ENCODE peak calls at places on chromosomes 5 and 9, in eight cellular contexts. One of them, this sample, is unnamed. For H3K27me3, the result is how much of the 10 kb centered on the place peaks cover.

GRCh38 chr5:125302577-125302976 is 556.1 kb upstream of the ZNF608 start:
- DNase-seq in bronchial epithelial cell: peak
- DNase-seq in neuronal stem cell: no peak
- DNase-seq in CD8-positive, alpha-beta memory T cell: no peak
- DNase-seq in NT2/D1: no peak
- DNase-seq in left ventricle myocardium inferior: no peak
- DNase-seq in small intestine: no peak
- DNase-seq in lower lobe of right lung: no peak
- DNase-seq in this sample: no peak

GRCh38 chr5:57715296-57715695 is 232.7 kb upstream of the ACTBL2 start:
- DNase-seq in bronchial epithelial cell: peak
- DNase-seq in neuronal stem cell: no peak
- DNase-seq in CD8-positive, alpha-beta memory T cell: no peak
- DNase-seq in NT2/D1: no peak
- DNase-seq in left ventricle myocardium inferior: no peak
- DNase-seq in small intestine: no peak
- DNase-seq in lower lobe of right lung: no peak
- DNase-seq in this sample: no peak

GRCh38 chr5:142484821-142485387 is 160.1 kb upstream of the SPRY4 start:
- DNase-seq in bronchial epithelial cell: no peak
- DNase-seq in neuronal stem cell: no peak
- DNase-seq in CD8-positive, alpha-beta memory T cell: no peak
- DNase-seq in NT2/D1: peak
- DNase-seq in left ventricle myocardium inferior: no peak
- DNase-seq in small intestine: no peak
- DNase-seq in lower lobe of right lung: no peak
- DNase-seq in this sample: no peak

GRCh38 chr5:137220523-137220927 is 278.6 kb downstream of the SPOCK1 start:
- DNase-seq in bronchial epithelial cell: peak
- DNase-seq in neuronal stem cell: no peak
- DNase-seq in CD8-positive, alpha-beta memory T cell: no peak
- DNase-seq in NT2/D1: peak
- DNase-seq in left ventricle myocardium inferior: no peak
- DNase-seq in small intestine: peak
- DNase-seq in lower lobe of right lung: no peak
- DNase-seq in this sample: peak

GRCh38 chr9:89710689-89711088 is 105.9 kb downstream of the GADD45G start:
- DNase-seq in bronchial epithelial cell: peak
- DNase-seq in neuronal stem cell: no peak
- DNase-seq in CD8-positive, alpha-beta memory T cell: no peak
- DNase-seq in NT2/D1: no peak
- DNase-seq in left ventricle myocardium inferior: no peak
- DNase-seq in small intestine: no peak
- DNase-seq in lower lobe of right lung: no peak
- DNase-seq in this sample: no peak

GRCh38 chr9:17807670-17808282 is 228.9 kb downstream of the SH3GL2 start:
- DNase-seq in bronchial epithelial cell: no peak
- DNase-seq in neuronal stem cell: no peak
- DNase-seq in CD8-positive, alpha-beta memory T cell: no peak
- DNase-seq in NT2/D1: no peak
- DNase-seq in left ventricle myocardium inferior: no peak
- DNase-seq in small intestine: peak
- DNase-seq in lower lobe of right lung: no peak
- DNase-seq in this sample: no peak

GRCh38 chr5:139847091-139847490 is 51.5 kb downstream of the PSD2 start:
- DNase-seq in bronchial epithelial cell: no peak
- DNase-seq in neuronal stem cell: no peak
- DNase-seq in CD8-positive, alpha-beta memory T cell: no peak
- DNase-seq in NT2/D1: no peak
- DNase-seq in left ventricle myocardium inferior: no peak
- DNase-seq in small intestine: no peak
- DNase-seq in lower lobe of right lung: no peak
- DNase-seq in this sample: no peak

GRCh38 chr5:126599499-126599898 is 1.2 kb upstream of the PHAX start:
- DNase-seq in bronchial epithelial cell: no peak
- DNase-seq in neuronal stem cell: no peak
- DNase-seq in CD8-positive, alpha-beta memory T cell: no peak
- DNase-seq in NT2/D1: no peak
- DNase-seq in left ventricle myocardium inferior: no peak
- DNase-seq in small intestine: no peak
- DNase-seq in lower lobe of right lung: no peak
- DNase-seq in this sample: no peak

GRCh38 chr5:154654484-154655375 is 100.4 kb upstream of the LARP1 start:
- DNase-seq in bronchial epithelial cell: no peak
- DNase-seq in neuronal stem cell: no peak
- DNase-seq in CD8-positive, alpha-beta memory T cell: no peak
- DNase-seq in NT2/D1: no peak
- DNase-seq in left ventricle myocardium inferior: no peak
- DNase-seq in small intestine: peak
- DNase-seq in lower lobe of right lung: no peak
- DNase-seq in this sample: no peak

GRCh38 chr9:101486693-101487442 is 46.8 kb upstream of the RNF20 start:
- DNase-seq in bronchial epithelial cell: peak
- DNase-seq in neuronal stem cell: peak
- DNase-seq in CD8-positive, alpha-beta memory T cell: no peak
- DNase-seq in NT2/D1: peak
- DNase-seq in left ventricle myocardium inferior: peak
- DNase-seq in small intestine: peak
- DNase-seq in lower lobe of right lung: peak
- DNase-seq in this sample: peak

GRCh38 chr9:87226896-87227295 is 270.8 kb upstream of the DAPK1 start:
- DNase-seq in bronchial epithelial cell: no peak
- DNase-seq in neuronal stem cell: no peak
- DNase-seq in CD8-positive, alpha-beta memory T cell: no peak
- DNase-seq in NT2/D1: no peak
- DNase-seq in left ventricle myocardium inferior: no peak
- DNase-seq in small intestine: no peak
- DNase-seq in lower lobe of right lung: no peak
- DNase-seq in this sample: no peak

GRCh38 chr5:157059093-157059539 is at the start of gene HAVCR1:
- DNase-seq in bronchial epithelial cell: no peak
- DNase-seq in neuronal stem cell: no peak
- DNase-seq in CD8-positive, alpha-beta memory T cell: no peak
- DNase-seq in NT2/D1: no peak
- DNase-seq in left ventricle myocardium inferior: no peak
- DNase-seq in small intestine: peak
- DNase-seq in lower lobe of right lung: no peak
- DNase-seq in this sample: no peak

GRCh38 chr9:6938447-6938846 is 180.7 kb downstream of the KDM4C start:
- DNase-seq in bronchial epithelial cell: no peak
- DNase-seq in neuronal stem cell: no peak
- DNase-seq in CD8-positive, alpha-beta memory T cell: no peak
- DNase-seq in NT2/D1: no peak
- DNase-seq in left ventricle myocardium inferior: no peak
- DNase-seq in small intestine: no peak
- DNase-seq in lower lobe of right lung: no peak
- DNase-seq in this sample: peak

GRCh38 chr5:76401801-76402250 is 1.3 kb upstream of the IQGAP2 start:
- DNase-seq in bronchial epithelial cell: no peak
- DNase-seq in neuronal stem cell: no peak
- DNase-seq in CD8-positive, alpha-beta memory T cell: no peak
- DNase-seq in NT2/D1: no peak
- DNase-seq in left ventricle myocardium inferior: no peak
- DNase-seq in small intestine: no peak
- DNase-seq in lower lobe of right lung: peak
- DNase-seq in this sample: no peak

GRCh38 chr9:78358329-78359051 is 61.6 kb downstream of the PSAT1 start:
- DNase-seq in bronchial epithelial cell: no peak
- DNase-seq in neuronal stem cell: no peak
- DNase-seq in CD8-positive, alpha-beta memory T cell: no peak
- DNase-seq in NT2/D1: no peak
- DNase-seq in left ventricle myocardium inferior: no peak
- DNase-seq in small intestine: no peak
- DNase-seq in lower lobe of right lung: no peak
- DNase-seq in this sample: no peak

GRCh38 chr9:136667940-136668760 is 5.4 kb downstream of the EGFL7 start:
- DNase-seq in bronchial epithelial cell: no peak
- DNase-seq in neuronal stem cell: no peak
- DNase-seq in CD8-positive, alpha-beta memory T cell: no peak
- DNase-seq in NT2/D1: no peak
- DNase-seq in left ventricle myocardium inferior: no peak
- DNase-seq in small intestine: no peak
- DNase-seq in lower lobe of right lung: no peak
- DNase-seq in this sample: no peak
- H3K27me3 ChIP-seq in bronchial epithelial cell: under half
- H3K27me3 ChIP-seq in neuronal stem cell: under half
- H3K27me3 ChIP-seq in CD8-positive, alpha-beta memory T cell: under half
- H3K27me3 ChIP-seq in NT2/D1: under half
- H3K27me3 ChIP-seq in left ventricle myocardium inferior: under half
- H3K27me3 ChIP-seq in small intestine: under half
- H3K27me3 ChIP-seq in lower lobe of right lung: under half
- H3K27me3 ChIP-seq in this sample: under half

DNA sequence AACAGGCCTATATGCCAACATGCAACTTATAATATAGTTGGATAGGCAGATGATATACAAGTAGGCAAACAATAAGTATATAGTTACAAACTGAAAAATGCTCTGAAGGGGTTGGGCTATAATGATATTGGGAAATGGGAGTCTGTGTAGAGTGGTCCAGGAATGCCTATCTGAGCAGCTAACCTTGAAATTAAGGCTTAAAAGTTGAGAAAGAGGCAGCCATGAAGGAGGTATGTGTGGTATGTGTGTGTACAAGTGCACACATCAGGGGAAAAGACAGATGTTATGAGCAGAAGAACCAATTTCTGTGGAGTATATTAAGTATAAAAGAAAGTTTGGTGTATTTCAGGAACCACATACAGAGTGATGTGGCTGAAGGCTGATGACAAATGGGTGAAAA is 154.9 kb upstream of the PAPPA start:
- DNase-seq in bronchial epithelial cell: no peak
- DNase-seq in neuronal stem cell: no peak
- DNase-seq in CD8-positive, alpha-beta memory T cell: no peak
- DNase-seq in NT2/D1: no peak
- DNase-seq in left ventricle myocardium inferior: no peak
- DNase-seq in small intestine: no peak
- DNase-seq in lower lobe of right lung: no peak
- DNase-seq in this sample: peak
- H3K27me3 ChIP-seq in bronchial epithelial cell: under half
- H3K27me3 ChIP-seq in neuronal stem cell: under half
- H3K27me3 ChIP-seq in CD8-positive, alpha-beta memory T cell: under half
- H3K27me3 ChIP-seq in NT2/D1: under half
- H3K27me3 ChIP-seq in left ventricle myocardium inferior: under half
- H3K27me3 ChIP-seq in small intestine: under half
- H3K27me3 ChIP-seq in lower lobe of right lung: under half
- H3K27me3 ChIP-seq in this sample: under half

DNA sequence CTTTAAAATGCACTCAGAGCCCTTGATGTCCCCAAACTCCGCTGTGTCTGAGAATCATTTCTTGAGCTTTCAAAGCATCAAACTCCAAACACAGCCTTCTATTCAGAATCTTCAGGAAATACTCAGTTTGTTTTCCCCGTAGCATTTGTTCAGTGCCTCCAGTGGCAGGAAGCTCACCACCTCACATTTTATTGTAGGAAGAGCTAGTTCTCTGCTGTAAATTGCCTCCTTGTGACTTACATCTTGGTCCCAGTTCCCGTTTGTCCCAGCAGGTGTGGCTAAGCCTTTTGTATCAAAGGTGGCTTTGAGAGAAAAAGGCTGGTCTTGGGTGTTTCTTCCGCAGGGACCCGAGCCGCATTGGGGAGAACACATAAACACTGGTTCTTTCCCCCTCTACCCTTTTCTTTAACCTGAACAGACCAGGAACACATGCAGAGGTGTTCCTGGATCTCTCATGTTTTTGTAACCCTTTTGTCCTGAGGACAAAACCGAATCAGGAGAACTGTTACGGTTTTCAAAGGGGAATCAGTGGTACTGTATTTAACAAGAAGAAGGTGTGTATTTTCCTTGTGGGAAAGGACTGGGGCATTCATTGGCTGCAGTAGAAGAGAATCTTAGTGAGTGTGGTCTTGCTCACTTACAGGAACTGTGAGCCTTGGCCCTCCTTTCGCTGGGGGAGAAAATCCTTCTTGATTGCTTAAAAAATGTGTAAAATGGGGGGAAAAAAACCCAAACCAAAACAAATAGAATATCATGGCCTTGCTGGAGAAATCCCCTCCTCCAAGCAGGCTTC is 1.9 kb downstream of the OSMR start:
- DNase-seq in bronchial epithelial cell: no peak
- DNase-seq in neuronal stem cell: no peak
- DNase-seq in CD8-positive, alpha-beta memory T cell: no peak
- DNase-seq in NT2/D1: no peak
- DNase-seq in left ventricle myocardium inferior: no peak
- DNase-seq in small intestine: no peak
- DNase-seq in lower lobe of right lung: no peak
- DNase-seq in this sample: no peak
- H3K27me3 ChIP-seq in bronchial epithelial cell: under half
- H3K27me3 ChIP-seq in neuronal stem cell: under half
- H3K27me3 ChIP-seq in CD8-positive, alpha-beta memory T cell: under half
- H3K27me3 ChIP-seq in NT2/D1: under half
- H3K27me3 ChIP-seq in left ventricle myocardium inferior: under half
- H3K27me3 ChIP-seq in small intestine: under half
- H3K27me3 ChIP-seq in lower lobe of right lung: under half
- H3K27me3 ChIP-seq in this sample: under half

GRCh38 chr5:109844148-109844547 is 154.4 kb downstream of the MAN2A1 start:
- DNase-seq in bronchial epithelial cell: no peak
- DNase-seq in neuronal stem cell: no peak
- DNase-seq in CD8-positive, alpha-beta memory T cell: no peak
- DNase-seq in NT2/D1: no peak
- DNase-seq in left ventricle myocardium inferior: no peak
- DNase-seq in small intestine: no peak
- DNase-seq in lower lobe of right lung: no peak
- DNase-seq in this sample: no peak
- H3K27me3 ChIP-seq in bronchial epithelial cell: under half
- H3K27me3 ChIP-seq in neuronal stem cell: under half
- H3K27me3 ChIP-seq in CD8-positive, alpha-beta memory T cell: under half
- H3K27me3 ChIP-seq in NT2/D1: under half
- H3K27me3 ChIP-seq in left ventricle myocardium inferior: under half
- H3K27me3 ChIP-seq in small intestine: under half
- H3K27me3 ChIP-seq in lower lobe of right lung: under half
- H3K27me3 ChIP-seq in this sample: under half

GRCh38 chr9:132583584-132584304 is 1.3 kb downstream of the BARHL1 start:
- DNase-seq in bronchial epithelial cell: no peak
- DNase-seq in neuronal stem cell: no peak
- DNase-seq in CD8-positive, alpha-beta memory T cell: no peak
- DNase-seq in NT2/D1: no peak
- DNase-seq in left ventricle myocardium inferior: no peak
- DNase-seq in small intestine: no peak
- DNase-seq in lower lobe of right lung: no peak
- DNase-seq in this sample: no peak
- H3K27me3 ChIP-seq in bronchial epithelial cell: half or more
- H3K27me3 ChIP-seq in neuronal stem cell: half or more
- H3K27me3 ChIP-seq in CD8-positive, alpha-beta memory T cell: half or more
- H3K27me3 ChIP-seq in NT2/D1: half or more
- H3K27me3 ChIP-seq in left ventricle myocardium inferior: half or more
- H3K27me3 ChIP-seq in small intestine: under half
- H3K27me3 ChIP-seq in lower lobe of right lung: half or more
- H3K27me3 ChIP-seq in this sample: half or more

GRCh38 chr5:181203093-181203711 is 1.8 kb downstream of the TRIM7 start:
- DNase-seq in bronchial epithelial cell: peak
- DNase-seq in neuronal stem cell: no peak
- DNase-seq in CD8-positive, alpha-beta memory T cell: no peak
- DNase-seq in NT2/D1: no peak
- DNase-seq in left ventricle myocardium inferior: no peak
- DNase-seq in small intestine: no peak
- DNase-seq in lower lobe of right lung: no peak
- DNase-seq in this sample: peak
- H3K27me3 ChIP-seq in bronchial epithelial cell: under half
- H3K27me3 ChIP-seq in neuronal stem cell: under half
- H3K27me3 ChIP-seq in CD8-positive, alpha-beta memory T cell: under half
- H3K27me3 ChIP-seq in NT2/D1: under half
- H3K27me3 ChIP-seq in left ventricle myocardium inferior: under half
- H3K27me3 ChIP-seq in small intestine: under half
- H3K27me3 ChIP-seq in lower lobe of right lung: under half
- H3K27me3 ChIP-seq in this sample: under half

GRCh38 chr5:135318037-135318436 is 81.0 kb downstream of the MACROH2A1 start:
- DNase-seq in bronchial epithelial cell: no peak
- DNase-seq in neuronal stem cell: no peak
- DNase-seq in CD8-positive, alpha-beta memory T cell: no peak
- DNase-seq in NT2/D1: no peak
- DNase-seq in left ventricle myocardium inferior: no peak
- DNase-seq in small intestine: no peak
- DNase-seq in lower lobe of right lung: no peak
- DNase-seq in this sample: no peak
- H3K27me3 ChIP-seq in bronchial epithelial cell: under half
- H3K27me3 ChIP-seq in neuronal stem cell: under half
- H3K27me3 ChIP-seq in CD8-positive, alpha-beta memory T cell: under half
- H3K27me3 ChIP-seq in NT2/D1: under half
- H3K27me3 ChIP-seq in left ventricle myocardium inferior: under half
- H3K27me3 ChIP-seq in small intestine: under half
- H3K27me3 ChIP-seq in lower lobe of right lung: under half
- H3K27me3 ChIP-seq in this sample: under half